ENCODE peak calls at places on chromosomes 3 and 15, in five cellular contexts. W, G, K, N and I are unnamed samples.

GRCh38 chr3:60674870-60675269 is 576.4 kb downstream of the FHIT start:
- DNase-seq in K (no peak), G (no peak), W (no peak), N (no peak), I (no peak)

GRCh38 chr15:87731630-87732029 is 524.9 kb downstream of the NTRK3 start:
- DNase-seq in G (no peak), K (no peak), W (no peak), N (no peak), I (no peak)

GRCh38 chr3:66014641-66015040 is 24.1 kb downstream of the MAGI1 start:
- DNase-seq in G (no peak), W (no peak), K (no peak), N (no peak), I (no peak)

GRCh38 chr3:175002732-175003143 is 143.6 kb downstream of the NAALADL2 start:
- DNase-seq in K (no peak), G (no peak), N (no peak), W (no peak), I (no peak)

GRCh38 chr3:33826688-33827087 is 28.3 kb downstream of the PDCD6IP start:
- DNase-seq in K (no peak), N (no peak), W (no peak), G (no peak), I (no peak)

GRCh38 chr3:126358816-126359181 is 1.6 kb upstream of the KLF15 start:
- DNase-seq in N (peak), K (no peak), G (no peak), W (no peak), I (no peak)

GRCh38 chr3:150737874-150738679 is 24.9 kb downstream of the SIAH2 start:
- DNase-seq in K (no peak), N (no peak), W (no peak), G (peak), I (no peak)

GRCh38 chr3:159150176-159150575 is 348.3 kb downstream of the MFSD1 start:
- DNase-seq in G (no peak), K (no peak), N (no peak), W (no peak), I (no peak)

GRCh38 chr3:41338276-41338675 is 139.0 kb downstream of the CTNNB1 start:
- DNase-seq in K (no peak), W (no peak), G (no peak), N (no peak), I (no peak)

GRCh38 chr3:4218426-4219226 is 84.5 kb upstream of the SETMAR start:
- DNase-seq in G (no peak), W (no peak), N (no peak), K (no peak), I (peak)

GRCh38 chr3:56826831-56827722 is 25.3 kb upstream of the ARHGEF3 start:
- DNase-seq in K (no peak), N (no peak), G (no peak), W (no peak), I (no peak)

GRCh38 chr3:159062734-159063410 is 261.0 kb downstream of the MFSD1 start:
- DNase-seq in N (no peak), W (no peak), G (no peak), K (no peak), I (no peak)

GRCh38 chr3:9883676-9884554 is 3.9 kb upstream of the CIDEC start:
- DNase-seq in K (no peak), N (no peak), G (no peak), W (no peak), I (no peak)

GRCh38 chr3:58529516-58530353 is 7.3 kb downstream of the ACOX2 start:
- DNase-seq in K (no peak), G (no peak), N (no peak), W (peak), I (peak)

GRCh38 chr15:36856339-36856973 is 243.9 kb downstream of the MEIS2 start:
- DNase-seq in W (no peak), G (no peak), K (no peak), N (no peak), I (no peak)

GRCh38 chr15:59173194-59173593 is 33.4 kb upstream of the LDHAL6B start:
- DNase-seq in G (no peak), K (no peak), N (no peak), W (no peak), I (no peak)

GRCh38 chr15:99128411-99128810 is 23.5 kb downstream of the SYNM start:
- DNase-seq in G (no peak), N (no peak), W (no peak), K (no peak), I (no peak)

GRCh38 chr3:61796088-61796680 is 234.8 kb downstream of the PTPRG start:
- DNase-seq in N (no peak), W (no peak), G (no peak), K (no peak), I (peak)

GRCh38 chr3:52835766-52836470 is 1.1 kb upstream of the MUSTN1 start:
- DNase-seq in W (no peak), N (no peak), G (no peak), K (no peak), I (no peak)

GRCh38 chr3:57805674-57806073 is 49.6 kb downstream of the SLMAP start:
- DNase-seq in K (no peak), N (no peak), W (no peak), G (no peak), I (no peak)

GRCh38 chr3:159807137-159808028 is 181.3 kb upstream of the IL12A start:
- DNase-seq in W (no peak), N (no peak), G (no peak), K (no peak), I (no peak)

GRCh38 chr3:24096695-24097290 is 151.7 kb downstream of the NR1D2 start:
- DNase-seq in K (no peak), W (no peak), N (no peak), G (no peak), I (no peak)